ENCODE peak calls at places on chromosomes 1 and 21, in six cellular contexts. One of them, this sample, is unnamed.

GRCh38 chr1:230002164-230002803 is 64.8 kb upstream of the GALNT2 start:
- DNase-seq in prostate gland: no peak
- DNase-seq in mucosa of descending colon: no peak
- DNase-seq in MM.1S: no peak
- DNase-seq in brain microvascular endothelial cell: no peak
- DNase-seq in GM12865: no peak
- DNase-seq in this sample: no peak

GRCh38 chr1:1205769-1206375 is 520 bp downstream of the TNFRSF18 start:
- DNase-seq in prostate gland: no peak
- DNase-seq in mucosa of descending colon: peak; percentile 37
- DNase-seq in MM.1S: no peak
- DNase-seq in brain microvascular endothelial cell: no peak
- DNase-seq in GM12865: no peak
- DNase-seq in this sample: no peak

GRCh38 chr1:201480231-201481003 is 11.4 kb upstream of the PHLDA3 start:
- DNase-seq in prostate gland: peak; percentile 79
- DNase-seq in mucosa of descending colon: peak; percentile 95
- DNase-seq in MM.1S: peak; percentile 92
- DNase-seq in brain microvascular endothelial cell: peak; percentile 78
- DNase-seq in GM12865: peak; percentile 90
- DNase-seq in this sample: peak; percentile 76

GRCh38 chr1:61482170-61482569 is 242.8 kb downstream of the TM2D1 start:
- DNase-seq in prostate gland: no peak
- DNase-seq in mucosa of descending colon: no peak
- DNase-seq in MM.1S: no peak
- DNase-seq in brain microvascular endothelial cell: no peak
- DNase-seq in GM12865: no peak
- DNase-seq in this sample: no peak

GRCh38 chr1:111275780-111276433 is 14.7 kb upstream of the CHIA start:
- DNase-seq in prostate gland: no peak
- DNase-seq in mucosa of descending colon: no peak
- DNase-seq in MM.1S: no peak
- DNase-seq in brain microvascular endothelial cell: no peak
- DNase-seq in GM12865: no peak
- DNase-seq in this sample: peak; percentile 7

GRCh38 chr1:70977575-70977974 is 70.0 kb downstream of the PTGER3 start:
- DNase-seq in prostate gland: no peak
- DNase-seq in mucosa of descending colon: no peak
- DNase-seq in MM.1S: no peak
- DNase-seq in brain microvascular endothelial cell: no peak
- DNase-seq in GM12865: no peak
- DNase-seq in this sample: no peak

GRCh38 chr1:156151093-156151688 is 2.2 kb upstream of the SEMA4A start:
- DNase-seq in prostate gland: no peak
- DNase-seq in mucosa of descending colon: no peak
- DNase-seq in MM.1S: peak; percentile 89
- DNase-seq in brain microvascular endothelial cell: peak; percentile 40
- DNase-seq in GM12865: peak; percentile 79
- DNase-seq in this sample: no peak

GRCh38 chr1:51740652-51741051 is 123.8 kb downstream of the OSBPL9 start:
- DNase-seq in prostate gland: no peak
- DNase-seq in mucosa of descending colon: no peak
- DNase-seq in MM.1S: no peak
- DNase-seq in brain microvascular endothelial cell: no peak
- DNase-seq in GM12865: peak; percentile 59
- DNase-seq in this sample: no peak

DNA sequence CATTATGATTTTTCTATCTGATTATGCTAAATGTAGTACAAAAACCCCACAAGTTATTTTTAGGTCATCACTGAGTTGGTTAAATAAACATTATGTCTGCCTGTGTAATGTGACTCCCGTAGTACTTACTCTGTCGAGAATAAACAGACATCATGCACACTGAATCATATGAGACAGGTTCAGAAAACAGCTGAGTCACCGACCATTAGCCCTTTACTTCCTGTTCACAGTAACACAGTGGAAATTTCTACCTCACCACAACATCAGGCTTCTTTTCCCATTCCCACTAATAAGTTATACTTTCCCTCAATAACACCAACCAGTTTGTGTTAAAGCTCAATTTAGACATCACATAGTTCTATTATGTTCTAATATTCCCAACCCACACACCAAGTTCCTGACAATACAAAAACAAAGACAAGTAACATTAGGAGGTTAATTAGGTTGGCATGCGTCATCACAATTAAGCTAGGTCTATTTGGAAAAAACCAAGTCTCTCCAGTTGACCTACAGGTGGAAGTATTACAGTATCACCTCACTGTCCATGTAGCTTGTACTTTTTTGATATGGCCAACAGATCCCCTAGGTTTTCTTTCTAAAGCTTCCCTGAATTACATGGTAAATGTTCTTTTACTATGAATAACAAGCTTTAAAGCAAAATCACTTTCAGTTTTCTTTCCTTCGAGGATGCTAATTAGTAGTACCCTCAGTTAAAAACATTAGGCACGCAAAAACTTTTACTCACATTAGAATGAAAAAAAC is 154.2 kb downstream of the EIF4G3 start:
- DNase-seq in prostate gland: peak; percentile 89
- DNase-seq in mucosa of descending colon: no peak
- DNase-seq in MM.1S: peak; percentile 90
- DNase-seq in brain microvascular endothelial cell: peak; percentile 97
- DNase-seq in GM12865: peak; percentile 83
- DNase-seq in this sample: peak; percentile 95
- H3K4me3 ChIP-seq in prostate gland: no peak overlapping the region
- H3K4me3 ChIP-seq in mucosa of descending colon: no peak overlapping the region
- H3K4me3 ChIP-seq in MM.1S: peak overlapping the region; percentile 65
- H3K4me3 ChIP-seq in brain microvascular endothelial cell: no peak overlapping the region
- H3K4me3 ChIP-seq in GM12865: peak overlapping the region; percentile 39
- H3K4me3 ChIP-seq in this sample: no peak overlapping the region

DNA sequence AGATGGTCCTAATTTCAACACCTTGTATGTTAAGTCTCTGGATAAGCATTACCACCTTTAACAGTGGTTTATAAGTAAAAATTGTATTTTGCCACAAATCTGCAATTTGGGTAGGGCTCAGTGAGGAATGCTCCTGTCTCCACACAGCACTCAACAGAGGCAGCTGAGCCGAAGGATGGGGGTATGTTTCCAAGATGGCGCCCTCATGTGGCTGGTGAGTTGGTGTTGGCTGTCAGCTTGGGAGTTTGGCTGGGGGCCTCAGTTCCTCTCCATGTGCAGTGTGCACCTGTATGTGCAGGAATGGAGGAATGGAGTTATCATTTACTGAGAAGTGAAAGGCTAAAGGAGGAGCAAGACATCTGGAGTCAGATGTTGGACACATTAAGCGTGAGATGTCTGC is 136.8 kb downstream of the GABPA start:
- DNase-seq in prostate gland: no peak
- DNase-seq in mucosa of descending colon: no peak
- DNase-seq in MM.1S: no peak
- DNase-seq in brain microvascular endothelial cell: no peak
- DNase-seq in GM12865: peak; percentile 9
- DNase-seq in this sample: no peak
- TF ChIP-seq CTCF in prostate gland: no peak
- TF ChIP-seq CTCF in mucosa of descending colon: no peak
- TF ChIP-seq CTCF in MM.1S: peak; percentile 21
- TF ChIP-seq CTCF in brain microvascular endothelial cell: peak; percentile 41
- TF ChIP-seq CTCF in GM12865: peak; percentile 19
- TF ChIP-seq CTCF in this sample: no peak

DNA sequence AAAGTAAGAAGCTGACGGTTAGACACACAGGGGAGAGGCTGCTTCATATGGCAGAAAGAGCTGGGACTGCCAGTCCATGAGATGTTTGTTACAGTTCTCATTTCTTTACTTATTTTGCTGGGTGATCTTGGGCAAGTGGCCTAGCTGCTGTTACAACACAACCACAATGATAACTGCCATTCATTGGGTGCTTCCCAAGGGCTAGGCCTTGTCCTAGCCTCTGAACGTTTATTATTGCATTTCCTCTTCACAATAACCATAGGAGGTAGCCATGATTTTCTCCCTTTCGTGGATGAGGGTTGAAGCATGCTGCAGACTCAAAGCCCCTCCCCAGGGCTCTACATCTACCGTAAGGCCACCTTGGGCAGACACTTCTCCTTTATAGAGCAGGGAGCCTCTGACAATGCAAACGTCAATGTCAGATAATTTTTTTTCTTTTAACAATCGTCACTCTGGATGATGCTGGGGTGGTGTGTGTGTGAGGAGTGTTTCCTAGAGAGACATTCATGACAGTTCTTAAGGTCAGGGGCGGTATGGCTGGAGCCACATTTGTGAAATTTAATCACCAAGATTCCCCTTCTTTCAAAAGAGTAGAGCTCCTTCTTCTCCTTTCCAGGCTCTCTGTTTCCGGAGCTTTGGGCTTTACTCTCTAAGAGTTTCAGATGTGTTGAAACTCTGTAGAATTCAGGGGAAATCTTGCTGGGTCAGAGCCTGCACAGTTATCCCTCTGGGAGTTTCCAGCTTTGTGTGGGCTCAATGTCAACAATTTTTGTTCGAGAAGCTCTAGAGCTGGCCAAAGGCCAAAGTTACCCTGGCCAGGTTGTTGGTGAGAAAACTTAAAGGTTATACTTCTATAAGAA is 138.5 kb upstream of the SGIP1 start:
- DNase-seq in prostate gland: no peak
- DNase-seq in mucosa of descending colon: no peak
- DNase-seq in MM.1S: no peak
- DNase-seq in brain microvascular endothelial cell: no peak
- DNase-seq in GM12865: peak; percentile 70
- DNase-seq in this sample: no peak
- H3K4me3 ChIP-seq in prostate gland: no peak overlapping the region
- H3K4me3 ChIP-seq in mucosa of descending colon: no peak overlapping the region
- H3K4me3 ChIP-seq in MM.1S: no peak overlapping the region
- H3K4me3 ChIP-seq in brain microvascular endothelial cell: no peak overlapping the region
- H3K4me3 ChIP-seq in GM12865: no peak overlapping the region
- H3K4me3 ChIP-seq in this sample: no peak overlapping the region

GRCh38 chr1:5992034-5992813 is at the start of gene NPHP4:
- DNase-seq in prostate gland: peak; percentile 100
- DNase-seq in mucosa of descending colon: peak; percentile 99
- DNase-seq in MM.1S: peak; percentile 100
- DNase-seq in brain microvascular endothelial cell: peak; percentile 100
- DNase-seq in GM12865: peak; percentile 100
- DNase-seq in this sample: peak; percentile 100
- TF ChIP-seq CTCF in prostate gland: no peak
- TF ChIP-seq CTCF in mucosa of descending colon: no peak
- TF ChIP-seq CTCF in MM.1S: no peak
- TF ChIP-seq CTCF in brain microvascular endothelial cell: no peak
- TF ChIP-seq CTCF in GM12865: no peak
- TF ChIP-seq CTCF in this sample: no peak

This sample was measured in foreskin fibroblast.